ENCODE peak calls at places on chromosome 6, in seven cellular contexts. Q, G, B, R, X, J and F are unnamed samples.

GRCh38 chr6:39228992-39229767 is at the start of gene KCNK5:
- DNase-seq in Q (peak), X (peak), J (peak), R (peak), B (peak), G (no peak), F (no peak)

GRCh38 chr6:106444777-106445507 is 84.4 kb downstream of the CRYBG1 start:
- DNase-seq in B (no peak), Q (peak), R (peak), J (peak), G (no peak), X (no peak), F (peak)

GRCh38 chr6:169141706-169142705 is 111.6 kb downstream of the THBS2 start:
- DNase-seq in B (peak), J (no peak), G (no peak), Q (no peak), R (peak), X (peak), F (no peak)

GRCh38 chr6:34568341-34568680 is 12.2 kb upstream of the SPDEF start:
- DNase-seq in G (no peak), B (no peak), R (no peak), Q (peak), J (no peak), X (no peak), F (no peak)

GRCh38 chr6:157521665-157522335 is 140.8 kb downstream of the ZDHHC14 start:
- DNase-seq in R (no peak), J (no peak), Q (no peak), G (no peak), X (no peak), B (no peak), F (no peak)

GRCh38 chr6:2166717-2167116 is 78.7 kb downstream of the GMDS start:
- DNase-seq in R (no peak), J (no peak), B (no peak), X (no peak), Q (peak), G (no peak), F (no peak)

GRCh38 chr6:43763812-43764522 is 6.0 kb upstream of the VEGFA start:
- DNase-seq in J (no peak), Q (no peak), R (no peak), X (no peak), G (no peak), B (no peak), F (no peak)

GRCh38 chr6:106085984-106086832 is at the start of gene PRDM1:
- DNase-seq in J (peak), B (peak), X (peak), G (no peak), Q (peak), R (peak), F (no peak)

GRCh38 chr6:90219168-90219985 is 77.3 kb downstream of the BACH2 start:
- DNase-seq in B (peak), X (no peak), Q (peak), G (no peak), J (peak), R (peak), F (peak)

DNA sequence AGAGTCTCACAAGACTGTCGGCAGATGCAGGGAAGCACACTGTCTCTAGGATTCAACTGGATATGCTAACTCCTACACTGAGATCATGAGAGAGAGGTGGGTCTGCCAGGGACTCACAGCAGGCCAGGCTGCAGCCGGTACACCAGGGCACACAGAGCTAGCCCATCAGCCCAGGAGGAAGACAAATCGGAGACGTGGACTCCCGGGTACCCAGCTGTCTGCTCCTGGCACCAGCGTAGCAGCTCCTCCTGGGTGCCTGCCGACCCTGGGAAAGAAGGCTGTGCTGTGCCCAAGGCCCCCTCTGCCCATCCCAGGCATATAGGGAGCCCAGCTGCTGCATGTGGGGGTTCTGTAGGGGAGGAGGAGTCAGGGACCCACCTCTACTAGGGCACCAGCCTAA is 7.0 kb downstream of the MICAL1 start:
- DNase-seq in Q (no peak), G (peak), X (no peak), R (no peak), B (no peak), J (no peak), F (no peak)
- TF ChIP-seq CTCF in Q (no peak), G (no peak), X (no peak), R (no peak), B (no peak), J (no peak), F (no peak)

DNA sequence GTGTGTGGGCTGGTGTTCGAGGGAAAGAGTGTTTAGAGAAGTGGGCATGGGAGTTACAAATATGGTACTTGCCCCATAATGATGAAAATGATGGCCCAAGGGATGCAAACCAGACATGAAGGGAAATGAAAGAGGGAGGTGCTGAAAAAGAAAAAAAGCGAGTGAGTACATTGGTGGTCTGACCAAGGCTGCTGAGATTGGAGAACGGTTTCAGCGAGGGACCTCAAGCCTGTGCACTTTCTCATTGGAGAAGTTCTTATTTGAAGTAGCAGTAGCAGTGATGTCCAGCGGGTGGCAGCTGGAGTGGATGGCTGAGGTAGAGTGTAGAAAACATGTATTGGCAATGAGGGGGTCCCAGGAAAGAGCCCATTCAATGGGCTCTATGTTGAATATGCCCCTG is 54.8 kb downstream of the TNFAIP3 start:
- DNase-seq in Q (no peak), J (no peak), X (no peak), R (no peak), G (no peak), B (no peak), F (no peak)
- TF ChIP-seq CTCF in Q (peak), J (peak), X (no peak), R (no peak), G (no peak), B (no peak), F (no peak)

DNA sequence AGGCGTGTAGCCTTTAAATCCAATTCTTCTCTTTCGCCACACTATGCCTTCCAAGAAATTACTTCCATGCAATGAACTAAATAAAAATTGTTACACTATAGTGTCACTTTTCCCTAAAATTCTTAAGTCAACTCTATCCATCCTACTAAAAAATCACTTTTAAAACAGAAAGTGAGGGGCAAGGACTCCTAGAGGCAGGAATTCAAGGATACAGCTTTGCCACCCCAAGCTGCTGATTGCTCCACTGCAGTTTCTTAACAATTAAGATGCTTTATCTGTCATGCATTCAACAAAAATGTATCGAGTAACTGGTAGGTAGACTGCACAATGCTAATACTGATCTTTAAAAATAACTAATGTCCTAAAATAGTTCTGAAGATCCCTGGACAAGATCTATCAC is 4.3 kb downstream of the MCM9 start:
- DNase-seq in B (no peak), Q (no peak), G (no peak), R (no peak), J (no peak), X (no peak), F (no peak)
- TF ChIP-seq CTCF in B (no peak), Q (no peak), G (no peak), R (no peak), J (no peak), X (no peak), F (no peak)

GRCh38 chr6:16765235-16765634 is 4.0 kb upstream of the ATXN1 start:
- DNase-seq in R (no peak), G (no peak), B (no peak), Q (no peak), X (no peak), J (no peak), F (no peak)

GRCh38 chr6:16762547-16763477 is 1.6 kb upstream of the ATXN1 start:
- DNase-seq in Q (peak), R (peak), B (peak), J (peak), X (peak), G (no peak), F (no peak)

GRCh38 chr6:16766043-16766521 is 4.8 kb upstream of the ATXN1 start:
- DNase-seq in X (no peak), R (peak), Q (peak), B (no peak), G (no peak), J (no peak), F (peak)

GRCh38 chr6:16762265-16762546 is 946 bp upstream of the ATXN1 start:
- DNase-seq in X (no peak), G (no peak), R (no peak), B (no peak), Q (no peak), J (no peak), F (no peak)

DNA sequence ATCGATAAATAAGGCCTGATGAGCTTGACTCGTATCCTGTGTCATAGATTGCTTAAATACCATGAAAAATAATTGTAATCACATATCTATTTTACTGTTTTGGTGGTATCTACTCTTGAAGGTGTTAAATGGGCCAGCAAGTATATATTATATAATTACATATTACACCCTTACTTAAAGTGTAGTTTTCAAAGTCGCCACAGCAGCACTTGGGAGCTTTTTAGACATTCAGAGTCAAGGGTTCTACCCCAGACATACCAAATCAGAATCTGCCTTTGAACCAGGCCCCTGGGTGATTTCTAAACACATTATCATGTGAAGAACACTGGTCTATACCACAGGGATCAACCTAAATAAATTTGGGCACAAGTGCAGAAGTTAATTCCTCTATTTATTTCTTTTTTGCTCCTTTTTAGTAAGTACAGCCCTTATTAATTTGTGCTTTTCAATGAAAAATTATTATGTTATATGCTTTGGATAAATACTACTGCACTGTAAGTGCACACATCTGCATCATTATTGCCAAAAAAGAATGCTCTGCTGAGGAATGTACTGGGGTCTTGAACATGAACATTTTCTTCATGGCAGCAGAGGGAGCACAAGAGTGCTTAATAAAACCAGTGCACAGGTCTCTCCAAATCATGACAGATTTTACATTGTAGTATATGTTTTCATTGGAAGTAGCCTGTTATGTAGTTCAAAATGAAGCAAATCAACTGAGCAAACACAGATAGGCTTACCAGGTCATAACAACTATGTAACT is 3.1 kb upstream of the ATXN1 start:
- DNase-seq in B (no peak), X (no peak), R (peak), G (no peak), J (no peak), Q (peak), F (no peak)
- TF ChIP-seq CTCF in B (peak), X (peak), R (peak), G (peak), J (peak), Q (peak), F (peak)

DNA sequence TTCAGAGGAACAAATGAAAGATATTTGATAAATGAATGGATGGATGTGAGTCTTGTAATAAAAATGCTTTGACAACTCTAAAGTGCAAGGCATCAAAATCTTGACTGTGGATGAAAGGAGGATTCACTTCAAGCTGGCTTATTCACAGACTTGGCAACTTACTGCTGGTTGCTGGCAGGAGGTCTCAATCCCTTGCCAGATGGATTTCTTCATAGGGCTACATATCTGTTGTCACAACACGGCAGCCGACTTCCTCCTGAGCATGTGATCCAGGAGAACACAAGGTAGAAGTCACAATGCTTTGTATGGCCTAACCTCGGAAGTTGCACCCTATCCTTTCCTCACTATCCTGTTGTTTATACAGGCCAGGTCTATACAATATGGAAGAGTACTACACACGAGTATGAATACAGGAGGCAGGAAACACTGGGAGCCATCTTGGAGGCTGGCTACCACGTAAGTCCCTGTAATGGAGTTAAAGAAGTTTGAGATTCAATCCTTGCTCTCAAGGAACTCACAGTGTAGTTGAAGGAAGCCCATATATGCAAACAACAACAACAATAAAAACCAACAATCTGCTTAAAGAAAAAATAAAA is 97.9 kb downstream of the ID4 start:
- DNase-seq in G (no peak), X (no peak), J (no peak), R (no peak), B (no peak), Q (no peak), F (no peak)
- TF ChIP-seq CTCF in G (no peak), X (no peak), J (no peak), R (no peak), B (no peak), Q (no peak), F (no peak)